ENCODE peak calls at places on chromosomes 1 and 21, in ten cellular contexts. R, T, L, M, U, Z, C, Q, S and V are unnamed samples.

GRCh38 chr1:204885790-204886189 is 15.1 kb downstream of the NFASC start:
- DNase-seq in R (no peak), T (no peak), L (no peak), M (peak; percentile 57), U (no peak), Z (no peak), C (no peak), Q (no peak), S (no peak), V (no peak)

GRCh38 chr1:175520186-175520585 is 223.2 kb downstream of the TNR start:
- DNase-seq in R (no peak), T (no peak), L (peak; percentile 87), M (peak; percentile 71), U (no peak), Z (no peak), C (peak; percentile 58), Q (no peak), S (no peak), V (no peak)

GRCh38 chr1:230067871-230068814 is 1.1 kb downstream of the GALNT2 start:
- DNase-seq in R (no peak), T (no peak), L (peak; percentile 45), M (peak; percentile 19), U (peak; percentile 40), Z (no peak), C (peak; percentile 31), Q (peak; percentile 33), S (peak; percentile 31), V (peak; percentile 58)

GRCh38 chr21:17819878-17820232 is 699 bp upstream of the C21orf91 start:
- DNase-seq in R (no peak), T (no peak), L (no peak), M (peak; percentile 33), U (no peak), Z (no peak), C (no peak), Q (no peak), S (peak; percentile 15), V (no peak)

GRCh38 chr1:92831368-92831761 is 475 bp upstream of the RPL5 start:
- DNase-seq in R (no peak), T (no peak), L (no peak), M (no peak), U (no peak), Z (no peak), C (no peak), Q (no peak), S (no peak), V (no peak)

GRCh38 chr1:3207217-3207848 is 138.3 kb downstream of the PRDM16 start:
- DNase-seq in R (no peak), T (no peak), L (no peak), M (no peak), U (no peak), Z (no peak), C (no peak), Q (no peak), S (no peak), V (no peak)

GRCh38 chr1:76073471-76073870 is 1.1 kb upstream of the ST6GALNAC3 start:
- DNase-seq in R (no peak), T (peak; percentile 13), L (no peak), M (no peak), U (no peak), Z (no peak), C (no peak), Q (no peak), S (no peak), V (no peak)

GRCh38 chr1:70084314-70084915 is 121.0 kb downstream of the LRRC40 start:
- DNase-seq in R (no peak), T (no peak), L (no peak), M (no peak), U (no peak), Z (no peak), C (no peak), Q (no peak), S (no peak), V (no peak)

GRCh38 chr1:205205055-205205454 is 6.4 kb downstream of the DSTYK start:
- DNase-seq in R (no peak), T (no peak), L (no peak), M (no peak), U (no peak), Z (no peak), C (no peak), Q (no peak), S (no peak), V (peak; percentile 83)

DNA sequence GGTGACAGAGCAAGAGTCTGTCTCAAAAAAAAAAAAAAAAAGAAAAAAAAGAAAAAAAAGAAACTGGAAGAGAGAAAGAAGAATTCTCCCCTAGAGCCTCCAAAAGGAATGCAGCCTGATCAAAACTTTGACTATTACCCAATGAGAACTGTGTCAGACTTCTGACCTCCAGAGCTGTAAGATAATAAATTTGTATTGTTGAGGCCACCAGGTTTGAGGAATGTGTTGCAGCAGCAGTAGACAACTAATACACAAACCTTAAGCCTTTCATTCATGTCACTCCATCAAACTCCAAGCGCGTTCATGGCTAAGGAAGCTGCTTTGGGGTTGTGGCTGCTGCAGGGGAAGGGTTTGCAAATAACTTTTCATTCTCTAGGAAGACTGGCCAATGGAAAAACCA is 170.3 kb downstream of the RHOU start:
- DNase-seq in R (no peak), T (no peak), L (no peak), M (no peak), U (no peak), Z (no peak), C (no peak), Q (no peak), S (no peak), V (no peak)
- TF ChIP-seq POLR2A in R (no peak), T (no peak), L (no peak), M (no peak), U (no peak), Z (no peak), C (no peak), Q (no peak), S (no peak), V (no peak)

DNA sequence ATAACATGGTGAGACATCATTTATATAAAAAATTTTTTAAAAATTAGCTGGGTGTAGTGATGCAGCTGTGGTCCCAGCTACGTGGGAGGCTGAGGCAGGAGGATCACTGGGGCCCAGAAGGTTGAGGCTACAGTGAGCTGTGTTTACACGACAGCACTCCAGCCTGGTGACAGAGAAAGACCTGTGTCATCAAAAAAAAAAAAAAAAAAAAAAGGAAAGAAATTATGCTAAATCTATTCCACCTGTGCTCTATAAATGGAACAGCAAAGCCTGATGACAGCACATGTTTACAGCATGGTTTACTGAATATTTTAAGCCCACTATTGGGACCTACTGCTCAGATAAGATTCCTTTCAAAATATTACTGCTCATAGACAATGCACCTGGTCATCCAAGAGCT is 217.6 kb downstream of the PRDM2 start:
- DNase-seq in R (no peak), T (no peak), L (no peak), M (no peak), U (no peak), Z (no peak), C (no peak), Q (no peak), S (no peak), V (no peak)
- TF ChIP-seq POLR2A in R (no peak), T (no peak), L (no peak), M (no peak), U (no peak), Z (no peak), C (no peak), Q (no peak), S (no peak), V (no peak)

GRCh38 chr1:227318003-227318851 is at the start of gene CDC42BPA:
- DNase-seq in R (peak; percentile 88), T (peak; percentile 71), L (peak; percentile 93), M (peak; percentile 79), U (peak; percentile 89), Z (peak; percentile 57), C (peak; percentile 84), Q (peak; percentile 87), S (peak; percentile 47), V (peak; percentile 89)
- TF ChIP-seq POLR2A in R (no peak), T (no peak), L (no peak), M (no peak), U (peak; percentile 32), Z (peak; percentile 48), C (no peak), Q (no peak), S (no peak), V (peak; percentile 51)

GRCh38 chr1:8787218-8787617 is 30.2 kb downstream of the RERE start:
- DNase-seq in R (no peak), T (no peak), L (no peak), M (no peak), U (no peak), Z (no peak), C (no peak), Q (no peak), S (no peak), V (no peak)

GRCh38 chr1:8791819-8792218 is 25.6 kb downstream of the RERE start:
- DNase-seq in R (no peak), T (no peak), L (no peak), M (no peak), U (no peak), Z (no peak), C (no peak), Q (no peak), S (no peak), V (no peak)

GRCh38 chr1:8790987-8791386 is 26.5 kb downstream of the RERE start:
- DNase-seq in R (no peak), T (no peak), L (peak; percentile 19), M (no peak), U (no peak), Z (no peak), C (no peak), Q (no peak), S (no peak), V (peak; percentile 43)

GRCh38 chr1:8790478-8790877 is 27.0 kb downstream of the RERE start:
- DNase-seq in R (no peak), T (no peak), L (no peak), M (no peak), U (no peak), Z (no peak), C (no peak), Q (no peak), S (no peak), V (peak; percentile 35)

DNA sequence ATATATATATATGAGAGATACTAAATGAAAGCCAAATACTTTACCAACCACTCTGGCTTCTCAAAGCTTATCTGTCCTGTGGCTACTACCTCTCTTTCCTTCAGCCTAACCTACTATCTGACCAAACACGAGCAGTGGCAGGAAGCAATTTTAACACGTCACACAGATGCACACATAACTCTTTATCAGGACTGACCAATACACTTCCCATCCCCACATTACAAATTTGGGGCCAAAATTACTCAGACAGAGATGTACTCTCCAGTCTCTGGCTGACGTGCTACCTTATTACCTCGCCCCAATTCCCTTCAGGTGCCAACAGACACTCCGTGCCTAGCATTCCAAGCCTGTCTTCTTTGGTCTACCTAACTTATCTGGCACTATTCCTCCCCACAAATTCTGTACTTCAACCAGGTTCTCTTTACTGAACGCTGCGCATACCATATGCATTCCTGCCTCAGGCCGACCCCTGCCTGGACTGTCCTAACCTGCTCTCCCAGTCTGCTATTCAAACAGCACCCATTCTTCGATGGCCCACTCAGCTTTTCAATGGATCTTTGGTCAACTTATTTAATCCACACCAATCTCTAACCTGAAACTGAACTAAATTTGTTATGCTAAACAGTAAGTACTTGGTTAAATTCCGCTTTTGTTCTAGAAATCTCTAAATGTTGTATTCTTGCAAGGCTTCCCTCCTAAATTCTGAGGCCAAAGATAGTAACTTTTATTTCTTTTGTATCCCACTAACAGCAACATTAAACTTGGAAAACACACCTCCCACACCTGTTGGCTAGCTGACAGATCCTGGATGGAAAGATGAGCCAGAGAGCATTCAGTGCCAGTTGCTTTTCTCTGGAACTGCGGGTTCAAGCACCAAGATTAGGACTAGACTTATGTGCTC is 27.9 kb downstream of the RERE start:
- DNase-seq in R (no peak), T (no peak), L (no peak), M (peak; percentile 65), U (no peak), Z (no peak), C (no peak), Q (no peak), S (no peak), V (peak; percentile 73)
- TF ChIP-seq POLR2A in R (no peak), T (no peak), L (no peak), M (no peak), U (no peak), Z (no peak), C (no peak), Q (no peak), S (no peak), V (no peak)